ENCODE peak calls at places on chromosomes 6 and 20, in eight cellular contexts. W is GM10248, F is skeletal muscle cell, G is AG04450, U is kidney epithelial cell, O is tibial nerve, Q is Panc1, I is GM12892. L is an unnamed sample.

GRCh38 chr6:54204921-54205511 is 93.8 kb downstream of the MLIP start:
- DNase-seq in W (no peak), F (no peak), G (no peak), U (no peak), O (no peak), Q (no peak), I (no peak), L (no peak)

GRCh38 chr6:158849899-158850806 is 31.0 kb upstream of the EZR start:
- DNase-seq in W (no peak), F (peak), G (peak), U (peak), O (no peak), Q (peak), I (no peak), L (peak)

GRCh38 chr20:50628326-50628725 is 63.0 kb downstream of the RIPOR3 start:
- DNase-seq in W (no peak), F (no peak), G (no peak), U (no peak), O (no peak), Q (no peak), I (no peak), L (no peak)

GRCh38 chr6:132218063-132218696 is 183.1 kb downstream of the MOXD1 start:
- DNase-seq in W (peak), F (no peak), G (peak), U (no peak), O (no peak), Q (no peak), I (no peak), L (no peak)

GRCh38 chr6:28525496-28526039 is at the start of gene GPX5:
- DNase-seq in W (no peak), F (no peak), G (no peak), U (no peak), O (no peak), Q (no peak), I (no peak), L (peak)

GRCh38 chr6:82877213-82878195 is 188.1 kb downstream of the UBE3D start:
- DNase-seq in W (no peak), F (peak), G (no peak), U (peak), O (no peak), Q (no peak), I (no peak), L (no peak)

GRCh38 chr20:12090920-12091319 is 173.2 kb downstream of the BTBD3 start:
- DNase-seq in W (no peak), F (no peak), G (no peak), U (no peak), O (no peak), Q (no peak), I (no peak), L (no peak)

GRCh38 chr20:219290-220115 is 7.6 kb upstream of the DEFB129 start:
- DNase-seq in W (no peak), F (no peak), G (no peak), U (no peak), O (no peak), Q (peak), I (no peak), L (no peak)

GRCh38 chr20:17150858-17151257 is 76.0 kb upstream of the PCSK2 start:
- DNase-seq in W (no peak), F (no peak), G (no peak), U (no peak), O (no peak), Q (no peak), I (no peak), L (no peak)

GRCh38 chr6:25369450-25370086 is 90.4 kb downstream of the CARMIL1 start:
- DNase-seq in W (no peak), F (no peak), G (no peak), U (no peak), O (no peak), Q (no peak), I (no peak), L (peak)

GRCh38 chr6:169326067-169326799 is 72.6 kb upstream of the THBS2 start:
- DNase-seq in W (no peak), F (no peak), G (no peak), U (no peak), O (no peak), Q (peak), I (no peak), L (no peak)

GRCh38 chr20:47298624-47299023 is 57.9 kb downstream of the ZMYND8 start:
- DNase-seq in W (no peak), F (no peak), G (no peak), U (no peak), O (no peak), Q (no peak), I (no peak), L (no peak)

GRCh38 chr6:120918137-120918536 is 416.1 kb downstream of the TBC1D32 start:
- DNase-seq in W (no peak), F (no peak), G (no peak), U (no peak), O (no peak), Q (no peak), I (no peak), L (no peak)

GRCh38 chr6:156977527-156978291 is 200.5 kb downstream of the ARID1B start:
- DNase-seq in W (no peak), F (no peak), G (no peak), U (no peak), O (no peak), Q (no peak), I (no peak), L (no peak)

GRCh38 chr20:5531318-5532081 is 214.7 kb upstream of the PROKR2 start:
- DNase-seq in W (no peak), F (peak), G (no peak), U (no peak), O (no peak), Q (no peak), I (no peak), L (no peak)

GRCh38 chr20:12012241-12013222 is 94.8 kb downstream of the BTBD3 start:
- DNase-seq in W (peak), F (no peak), G (peak), U (peak), O (no peak), Q (peak), I (peak), L (no peak)

GRCh38 chr6:105137388-105137787 is 42.4 kb downstream of the POPDC3 start:
- DNase-seq in W (peak), F (no peak), G (no peak), U (no peak), O (peak), Q (no peak), I (no peak), L (no peak)

GRCh38 chr6:151452750-151453427 is 963 bp upstream of the RMND1 start:
- DNase-seq in W (no peak), F (no peak), G (no peak), U (no peak), O (no peak), Q (no peak), I (no peak), L (no peak)

GRCh38 chr20:11368537-11368936 is 549.2 kb upstream of the BTBD3 start:
- DNase-seq in W (no peak), F (no peak), G (no peak), U (no peak), O (no peak), Q (no peak), I (no peak), L (no peak)

GRCh38 chr20:58246346-58246745 is 17.9 kb upstream of the ANKRD60 start:
- DNase-seq in W (no peak), F (no peak), G (no peak), U (no peak), O (no peak), Q (no peak), I (no peak), L (no peak)

GRCh38 chr6:4178737-4179333 is 43.5 kb upstream of the ECI2 start:
- DNase-seq in W (no peak), F (no peak), G (no peak), U (no peak), O (no peak), Q (no peak), I (no peak), L (no peak)

GRCh38 chr20:37344506-37345338 is 1.2 kb upstream of the SRC start:
- DNase-seq in W (no peak), F (no peak), G (no peak), U (peak), O (no peak), Q (no peak), I (peak), L (no peak)

GRCh38 chr6:164322533-164322932 is 908.0 kb downstream of the QKI start:
- DNase-seq in W (no peak), F (peak), G (no peak), U (peak), O (no peak), Q (no peak), I (no peak), L (no peak)

GRCh38 chr6:14149053-14149746 is 31.6 kb downstream of the CD83 start:
- DNase-seq in W (peak), F (no peak), G (no peak), U (no peak), O (no peak), Q (no peak), I (no peak), L (no peak)

GRCh38 chr6:108655840-108656650 is 95.3 kb downstream of the FOXO3 start:
- DNase-seq in W (no peak), F (peak), G (peak), U (no peak), O (no peak), Q (no peak), I (no peak), L (no peak)

GRCh38 chr6:84177253-84177652 is 50.2 kb downstream of the CEP162 start:
- DNase-seq in W (no peak), F (no peak), G (no peak), U (no peak), O (no peak), Q (no peak), I (no peak), L (no peak)

L was measured in naive thymus-derived CD8-positive, alpha-beta T cell.